ENCODE peak calls at places on chromosomes 3 and 15, in six cellular contexts. K is IMR-90, C is neuronal stem cell, X is mesenchymal stem cell, O is mesendoderm, R is H9. J is an unnamed sample.

GRCh38 chr15:69232144-69232543 is 66.6 kb upstream of the PAQR5 start:
- DNase-seq in K (peak), R (no peak), C (no peak), X (peak), O (no peak), J (no peak)

GRCh38 chr15:36428102-36428845 is 151.2 kb upstream of the CDIN1 start:
- DNase-seq in R (no peak), C (no peak), K (peak), X (peak), O (peak), J (peak)

GRCh38 chr3:153714588-153715285 is 406.5 kb upstream of the ARHGEF26 start:
- DNase-seq in X (no peak), C (no peak), O (no peak), K (no peak), R (no peak), J (no peak)

GRCh38 chr3:124557433-124558232 is 172.6 kb upstream of the UMPS start:
- DNase-seq in X (peak), C (no peak), R (no peak), O (peak), K (peak), J (no peak)

GRCh38 chr3:125017406-125017805 is 38.4 kb downstream of the HEG1 start:
- DNase-seq in X (no peak), C (no peak), O (no peak), K (no peak), R (no peak), J (no peak)

GRCh38 chr15:75153084-75153483 is 48.6 kb upstream of the C15orf39 start:
- DNase-seq in R (no peak), K (peak), C (no peak), O (peak), X (peak), J (no peak)

GRCh38 chr3:40971191-40972168 is 227.8 kb upstream of the CTNNB1 start:
- DNase-seq in K (peak), C (no peak), R (no peak), X (peak), O (peak), J (no peak)

GRCh38 chr3:148848410-148848809 is 16.7 kb upstream of the CPA3 start:
- DNase-seq in C (no peak), K (no peak), O (no peak), X (no peak), R (no peak), J (no peak)

GRCh38 chr3:197736010-197736490 is 654 bp downstream of the RUBCN start:
- DNase-seq in R (peak), K (no peak), C (no peak), X (peak), O (peak), J (no peak)

GRCh38 chr15:62888628-62889027 is 153.9 kb upstream of the TPM1 start:
- DNase-seq in X (no peak), O (no peak), C (no peak), K (peak), R (no peak), J (no peak)
- H3K4ac ChIP-seq in X (no peak), O (no peak), C (no peak), K (peak), R (no peak), J (no peak)

GRCh38 chr15:62895139-62895866 is 147.2 kb upstream of the TPM1 start:
- DNase-seq in O (no peak), K (peak), R (no peak), X (peak), C (no peak), J (no peak)
- H3K4ac ChIP-seq in O (no peak), K (peak), R (no peak), X (peak), C (no peak), J (no peak)

DNA sequence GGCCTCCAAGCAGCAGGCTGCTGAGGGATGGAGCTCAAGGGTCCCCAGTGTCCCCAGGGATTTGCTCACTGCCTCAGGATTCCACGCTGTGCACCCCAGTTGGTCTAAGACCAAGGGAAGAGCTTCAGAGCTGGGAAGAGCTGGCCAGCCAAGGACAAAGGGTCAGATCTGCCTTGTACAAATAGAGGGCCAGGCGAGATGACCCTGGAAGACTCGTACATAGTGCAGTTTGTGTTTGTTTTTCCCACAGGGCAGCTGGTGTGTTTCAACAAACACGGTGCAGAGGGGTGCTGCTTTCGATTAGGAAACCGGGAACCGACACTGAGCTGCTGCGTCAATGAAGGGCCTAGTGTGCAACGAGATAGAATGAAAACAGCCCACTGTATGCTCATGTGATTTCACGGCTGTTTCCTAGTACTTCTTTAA is 56.1 kb upstream of the TRPM1 start:
- DNase-seq in X (no peak), O (no peak), C (no peak), K (no peak), R (no peak), J (no peak)
- H3K4ac ChIP-seq in X (no peak), O (no peak), C (no peak), K (no peak), R (no peak), J (no peak)

DNA sequence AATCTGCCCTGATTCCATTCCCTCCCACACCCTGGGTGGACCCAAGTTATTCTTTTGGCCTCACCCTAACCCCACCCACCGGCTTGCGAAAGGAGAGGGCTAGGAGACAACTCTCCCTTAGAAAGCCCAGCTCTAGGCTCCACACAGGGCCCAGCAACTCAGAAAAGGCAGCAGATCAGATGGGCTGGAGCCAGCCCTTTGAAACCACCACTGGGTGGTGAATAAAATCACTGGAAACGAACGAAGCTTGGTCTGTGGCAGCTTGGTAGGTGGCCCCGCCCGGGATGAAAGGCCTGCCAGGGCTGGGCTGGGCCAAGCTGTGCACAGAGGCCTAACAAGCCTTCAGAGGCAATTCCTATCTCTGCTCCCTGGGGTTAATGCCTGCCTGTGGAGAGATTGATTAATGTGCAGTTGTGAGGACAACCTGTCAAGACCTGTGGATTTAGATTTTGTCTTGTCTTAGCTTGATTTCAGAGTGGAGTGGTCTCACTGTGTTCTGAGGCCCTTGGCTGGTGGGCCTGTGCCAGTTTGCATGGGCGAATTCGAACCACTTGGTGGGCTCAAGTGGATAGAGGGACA is 38.8 kb downstream of the BHLHE40 start:
- DNase-seq in R (no peak), C (no peak), O (peak), X (no peak), K (no peak), J (no peak)
- H3K4ac ChIP-seq in R (no peak), C (no peak), O (peak), X (no peak), K (peak), J (no peak)

DNA sequence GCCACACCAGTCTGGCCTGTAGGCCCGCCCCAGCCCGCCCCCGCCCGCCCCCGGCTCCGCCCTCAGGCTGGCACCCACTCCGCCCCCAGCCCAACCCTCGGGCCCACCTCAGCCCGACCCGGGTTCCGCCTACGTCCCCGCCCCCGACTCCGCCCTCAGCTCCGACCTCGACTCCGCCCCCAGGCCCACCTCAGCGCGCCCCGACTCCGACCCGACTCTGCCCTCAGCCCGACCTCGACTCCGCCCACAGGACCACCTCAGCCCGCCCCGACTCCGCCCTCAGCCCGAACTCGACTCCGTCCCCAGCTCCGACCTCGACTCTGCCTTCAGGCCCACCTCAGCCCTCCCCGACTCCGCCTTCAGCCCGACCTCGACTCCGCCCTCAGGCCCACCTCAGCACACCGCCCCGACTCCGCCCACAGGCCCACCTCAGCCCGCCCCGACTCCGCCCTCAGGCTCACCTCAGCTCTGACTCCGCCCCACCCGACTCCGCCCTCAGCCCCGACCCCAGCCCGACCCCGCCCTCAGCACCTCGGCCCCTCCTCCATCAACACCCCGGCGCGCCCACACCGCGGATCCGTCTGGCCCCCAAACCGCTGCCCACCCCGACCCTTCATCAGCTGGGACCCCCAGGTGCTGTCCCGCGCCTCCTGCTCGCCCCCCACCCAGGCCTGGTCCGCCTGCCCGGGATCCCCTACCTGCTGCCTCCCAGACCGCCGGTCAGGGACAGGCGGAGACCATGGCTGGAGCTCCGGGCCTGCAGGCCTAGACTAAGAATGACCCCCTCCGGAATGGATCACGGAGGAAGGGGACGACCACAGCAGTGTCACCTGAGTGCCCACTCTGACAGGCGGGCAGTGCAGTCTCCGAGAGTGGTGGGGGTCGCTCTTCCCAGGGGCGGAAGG is at the start of gene RAB43:
- DNase-seq in C (peak), R (peak), K (peak), O (peak), X (peak), J (peak)
- H3K4ac ChIP-seq in C (no peak), R (no peak), K (peak), O (peak), X (peak), J (no peak)

GRCh38 chr3:119360736-119361462 is 66.7 kb downstream of the ARHGAP31 start:
- DNase-seq in C (no peak), K (no peak), X (no peak), O (peak), R (no peak), J (no peak)

GRCh38 chr3:119362010-119362409 is 67.8 kb downstream of the ARHGAP31 start:
- DNase-seq in R (no peak), X (no peak), K (no peak), O (no peak), C (no peak), J (no peak)

GRCh38 chr3:119357190-119357589 is 63.0 kb downstream of the ARHGAP31 start:
- DNase-seq in X (no peak), C (no peak), K (no peak), R (no peak), O (peak), J (no peak)

GRCh38 chr3:119359476-119359998 is 65.4 kb downstream of the ARHGAP31 start:
- DNase-seq in K (no peak), C (no peak), X (no peak), O (no peak), R (no peak), J (no peak)

DNA sequence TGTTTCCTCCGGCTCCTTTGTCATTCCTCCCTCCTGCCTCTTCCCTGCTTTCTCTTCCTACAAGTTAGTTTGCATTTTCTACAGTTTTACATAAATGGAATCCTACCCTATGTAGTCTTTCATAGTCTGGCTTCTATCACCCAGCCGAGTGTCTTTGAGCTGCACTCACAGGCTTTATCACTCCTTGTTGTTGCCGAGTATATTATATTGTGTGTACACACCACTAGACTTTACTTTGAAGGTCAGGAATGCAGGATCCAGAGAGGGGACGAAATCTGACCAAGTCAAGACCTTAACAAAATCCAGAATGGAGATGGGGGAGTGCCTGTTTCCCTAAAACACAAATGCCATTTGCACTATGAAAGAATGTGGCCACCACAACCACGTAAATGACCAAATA is 65.9 kb downstream of the ARHGAP31 start:
- DNase-seq in C (no peak), O (no peak), R (no peak), K (no peak), X (no peak), J (no peak)
- H3K4ac ChIP-seq in C (no peak), O (peak), R (no peak), K (no peak), X (no peak), J (peak)